ENCODE peak calls at places on chromosomes 6 and 20, in nine cellular contexts. I is spleen, U is sigmoid colon, H is NB4, V is GM12892, L is esophagus muscularis mucosa, A is erythroblast, M is HCT116, B is uterus. W is an unnamed sample.

GRCh38 chr6:20175810-20176209 is 36.5 kb downstream of the MBOAT1 start:
- DNase-seq in I (no peak), U (no peak), H (no peak), V (no peak), L (no peak), A (no peak), M (no peak), B (no peak), W (no peak)

GRCh38 chr6:123655520-123656306 is 19.0 kb upstream of the TRDN start:
- DNase-seq in I (no peak), U (no peak), H (peak), V (no peak), L (no peak), A (no peak), M (no peak), B (no peak), W (no peak)

GRCh38 chr20:58715709-58716475 is 23.3 kb downstream of the NPEPL1 start:
- DNase-seq in I (peak), U (peak), H (peak), V (no peak), L (peak), A (no peak), M (no peak), B (no peak), W (no peak)

GRCh38 chr6:111277819-111278218 is 190.5 kb downstream of the SLC16A10 start:
- DNase-seq in I (no peak), U (no peak), H (no peak), V (no peak), L (no peak), A (no peak), M (no peak), B (no peak), W (no peak)

GRCh38 chr20:4026093-4026601 is 10.8 kb upstream of the RNF24 start:
- DNase-seq in I (no peak), U (peak), H (peak), V (no peak), L (peak), A (no peak), M (no peak), B (peak), W (peak)

GRCh38 chr6:110682460-110682853 is 132.8 kb downstream of the CDK19 start:
- DNase-seq in I (no peak), U (peak), H (peak), V (no peak), L (no peak), A (peak), M (peak), B (peak), W (peak)

GRCh38 chr20:48783533-48784272 is 44.1 kb downstream of the PREX1 start:
- DNase-seq in I (no peak), U (no peak), H (no peak), V (no peak), L (no peak), A (no peak), M (no peak), B (no peak), W (no peak)

GRCh38 chr20:62413025-62413580 is 6.0 kb upstream of the CABLES2 start:
- DNase-seq in I (no peak), U (no peak), H (no peak), V (no peak), L (no peak), A (no peak), M (no peak), B (no peak), W (no peak)

GRCh38 chr6:43468748-43469681 is 8.4 kb upstream of the TJAP1 start:
- DNase-seq in I (no peak), U (no peak), H (no peak), V (no peak), L (no peak), A (no peak), M (no peak), B (no peak), W (no peak)

GRCh38 chr6:170209354-170210025 is 81.4 kb downstream of the DLL1 start:
- DNase-seq in I (peak), U (peak), H (no peak), V (no peak), L (peak), A (no peak), M (no peak), B (no peak), W (no peak)

GRCh38 chr20:37396520-37397075 is 50.7 kb downstream of the SRC start:
- DNase-seq in I (no peak), U (no peak), H (peak), V (no peak), L (no peak), A (no peak), M (no peak), B (no peak), W (no peak)

GRCh38 chr6:25628471-25629201 is 23.4 kb upstream of the SCGN start:
- DNase-seq in I (no peak), U (no peak), H (no peak), V (no peak), L (no peak), A (no peak), M (no peak), B (no peak), W (no peak)

GRCh38 chr6:150753404-150754184 is 111.9 kb upstream of the MTHFD1L start:
- DNase-seq in I (no peak), U (no peak), H (no peak), V (no peak), L (no peak), A (no peak), M (no peak), B (no peak), W (no peak)

GRCh38 chr20:20946122-20946759 is 159.9 kb downstream of the LINC00237 start:
- DNase-seq in I (no peak), U (no peak), H (peak), V (no peak), L (no peak), A (peak), M (no peak), B (no peak), W (no peak)

GRCh38 chr6:108655840-108656650 is 95.3 kb downstream of the FOXO3 start:
- DNase-seq in I (no peak), U (peak), H (no peak), V (no peak), L (no peak), A (no peak), M (no peak), B (peak), W (no peak)
- TF ChIP-seq POLR2A in I (no peak), U (no peak), H (no peak), V (no peak), L (no peak), A (no peak), M (no peak), B (no peak), W (no peak)

DNA sequence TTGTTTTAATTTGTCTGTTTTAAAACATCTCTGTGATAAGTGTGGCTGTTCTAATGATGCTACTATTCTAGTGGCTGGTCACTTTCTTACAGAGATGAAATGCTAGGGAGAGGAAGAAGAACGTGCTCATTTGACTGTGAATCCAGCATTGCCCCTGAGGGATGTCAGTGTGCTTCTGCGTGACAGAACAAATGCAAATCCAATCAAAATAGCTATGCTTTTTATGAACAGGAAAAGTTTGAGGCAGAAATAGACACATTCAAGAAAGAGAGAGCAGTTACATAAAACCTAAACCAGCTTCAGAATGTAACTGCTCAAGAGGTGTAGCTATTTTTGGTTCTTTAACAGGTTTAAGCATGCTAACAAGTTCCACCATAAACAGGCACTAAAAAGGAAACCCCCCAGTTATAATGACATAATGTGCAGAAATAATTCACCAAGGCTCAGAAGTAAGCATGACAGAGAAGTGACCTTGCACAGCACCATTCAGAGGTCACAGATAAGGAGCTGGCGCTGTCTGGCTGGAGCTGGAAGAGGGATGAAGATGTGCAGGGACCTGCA is 385.3 kb downstream of the EPM2A start:
- DNase-seq in I (no peak), U (no peak), H (no peak), V (no peak), L (no peak), A (no peak), M (no peak), B (no peak), W (no peak)
- TF ChIP-seq POLR2A in I (no peak), U (no peak), H (no peak), V (no peak), L (no peak), A (no peak), M (no peak), B (no peak), W (no peak)

GRCh38 chr6:28587011-28587745 is 61.5 kb downstream of the GPX5 start:
- DNase-seq in I (peak), U (no peak), H (no peak), V (peak), L (no peak), A (peak), M (no peak), B (peak), W (peak)
- TF ChIP-seq POLR2A in I (no peak), U (no peak), H (no peak), V (peak), L (no peak), A (no peak), M (no peak), B (no peak), W (peak)

GRCh38 chr20:35541783-35542662 is at the start of gene ERGIC3:
- DNase-seq in I (peak), U (peak), H (peak), V (peak), L (peak), A (peak), M (peak), B (peak), W (peak)
- TF ChIP-seq POLR2A in I (no peak), U (peak), H (peak), V (peak), L (no peak), A (peak), M (peak), B (peak), W (peak)